ENCODE peak calls at places on chromosomes 4 and X, in ten cellular contexts. A is choroid plexus epithelial cell; P is natural killer cell treated with Interleukin-12 subunit alpha and Interleukin-12 subunit beta and Interleukin-15 and Interleukin-18, amount 100 ng/mL, for 72 hours; H is glutamatergic neuron; V is ovary; S is CD14-positive monocyte; Z is pancreas; N is AML-193; G is occipital lobe; E is activated CD4-positive, CD25-positive, alpha-beta regulatory T cell. O is an unnamed sample.

GRCh38 chr4:141885112-141885511 is 248.7 kb downstream of the IL15 start:
- DNase-seq in A (no peak), P (no peak), H (no peak), V (no peak), S (no peak), Z (no peak), N (no peak), G (no peak), E (no peak), O (no peak)

GRCh38 chr4:54384563-54384962 is 155.5 kb downstream of the PDGFRA start:
- DNase-seq in A (peak), P (no peak), H (no peak), V (peak), S (no peak), Z (no peak), N (no peak), G (no peak), E (no peak), O (peak)

GRCh38 chrX:4805559-4805958 is 1092.1 kb upstream of the PRKX start:
- DNase-seq in A (no peak), P (no peak), H (no peak), V (no peak), S (no peak), Z (peak), N (no peak), G (no peak), E (no peak), O (no peak)

GRCh38 chr4:96093057-96093456 is 253.2 kb downstream of the PDHA2 start:
- DNase-seq in A (no peak), P (no peak), H (no peak), V (no peak), S (no peak), Z (peak), N (no peak), G (no peak), E (no peak), O (no peak)

GRCh38 chr4:7971159-7971631 is 31.5 kb upstream of the AFAP1 start:
- DNase-seq in A (no peak), P (peak), H (no peak), V (no peak), S (no peak), Z (no peak), N (no peak), G (no peak), E (no peak), O (no peak)

GRCh38 chrX:135893294-135893817 is at the start of the genes CT45A10 and SAGE1:
- DNase-seq in A (no peak), P (no peak), H (no peak), V (no peak), S (no peak), Z (no peak), N (no peak), G (no peak), E (no peak), O (no peak)

GRCh38 chr4:83889802-83890201 is 353.9 kb downstream of the GPAT3 start:
- DNase-seq in A (peak), P (no peak), H (no peak), V (no peak), S (no peak), Z (no peak), N (no peak), G (no peak), E (no peak), O (no peak)

GRCh38 chr4:116180056-116180690 is 905.2 kb downstream of the TRAM1L1 start:
- DNase-seq in A (peak), P (no peak), H (no peak), V (no peak), S (no peak), Z (no peak), N (peak), G (no peak), E (no peak), O (peak)

GRCh38 chrX:11129546-11129945 is 18.4 kb downstream of the HCCS start:
- DNase-seq in A (no peak), P (no peak), H (peak), V (no peak), S (no peak), Z (no peak), N (no peak), G (no peak), E (no peak), O (no peak)